ENCODE peak calls at places on chromosome 1, in six cellular contexts. One of them, this sample, is unnamed.

GRCh38 chr1:172745014-172745413 is 86.1 kb downstream of the FASLG start:
- DNase-seq in H9: no peak
- DNase-seq in H1: no peak
- DNase-seq in mesendoderm: peak
- DNase-seq in neuronal stem cell: peak
- DNase-seq in mesenchymal stem cell: peak
- DNase-seq in this sample: peak

GRCh38 chr1:68542586-68542985 is 45.7 kb upstream of the DEPDC1 start:
- DNase-seq in H9: no peak
- DNase-seq in mesendoderm: no peak
- DNase-seq in mesenchymal stem cell: peak
- DNase-seq in H1: no peak
- DNase-seq in neuronal stem cell: no peak
- DNase-seq in this sample: no peak

GRCh38 chr1:111241797-111242196 is 14.3 kb downstream of the CHI3L2 start:
- DNase-seq in mesenchymal stem cell: no peak
- DNase-seq in mesendoderm: peak
- DNase-seq in H9: no peak
- DNase-seq in H1: no peak
- DNase-seq in neuronal stem cell: no peak
- DNase-seq in this sample: peak

GRCh38 chr1:19975423-19976193 is 3.8 kb downstream of the PLA2G2A start:
- DNase-seq in neuronal stem cell: no peak
- DNase-seq in mesenchymal stem cell: no peak
- DNase-seq in H9: no peak
- DNase-seq in mesendoderm: no peak
- DNase-seq in H1: no peak
- DNase-seq in this sample: no peak

GRCh38 chr1:248810727-248811513 is 14.8 kb downstream of the SH3BP5L start:
- DNase-seq in mesendoderm: no peak
- DNase-seq in H9: no peak
- DNase-seq in H1: no peak
- DNase-seq in mesenchymal stem cell: no peak
- DNase-seq in neuronal stem cell: no peak
- DNase-seq in this sample: no peak

GRCh38 chr1:149986486-149987296 is 23.8 kb downstream of the OTUD7B start:
- DNase-seq in H9: no peak
- DNase-seq in mesendoderm: peak
- DNase-seq in H1: no peak
- DNase-seq in neuronal stem cell: no peak
- DNase-seq in mesenchymal stem cell: peak
- DNase-seq in this sample: peak

GRCh38 chr1:97489834-97490233 is 431.0 kb downstream of the DPYD start:
- DNase-seq in mesendoderm: no peak
- DNase-seq in mesenchymal stem cell: peak
- DNase-seq in H1: no peak
- DNase-seq in neuronal stem cell: no peak
- DNase-seq in H9: no peak
- DNase-seq in this sample: peak

GRCh38 chr1:202233824-202234223 is 40.2 kb downstream of the LGR6 start:
- DNase-seq in neuronal stem cell: no peak
- DNase-seq in H9: no peak
- DNase-seq in mesenchymal stem cell: no peak
- DNase-seq in mesendoderm: peak
- DNase-seq in H1: no peak
- DNase-seq in this sample: no peak

GRCh38 chr1:84387480-84388163 is 10.7 kb upstream of the DNASE2B start:
- DNase-seq in H1: no peak
- DNase-seq in mesenchymal stem cell: no peak
- DNase-seq in H9: no peak
- DNase-seq in mesendoderm: peak
- DNase-seq in neuronal stem cell: no peak
- DNase-seq in this sample: no peak

GRCh38 chr1:153849487-153850185 is 73.1 kb downstream of the GATAD2B start:
- DNase-seq in mesenchymal stem cell: no peak
- DNase-seq in neuronal stem cell: no peak
- DNase-seq in mesendoderm: no peak
- DNase-seq in H9: no peak
- DNase-seq in H1: no peak
- DNase-seq in this sample: no peak

GRCh38 chr1:8026976-8027747 is 1.1 kb upstream of the ERRFI1 start:
- DNase-seq in H9: peak
- DNase-seq in neuronal stem cell: no peak
- DNase-seq in mesenchymal stem cell: peak
- DNase-seq in H1: no peak
- DNase-seq in mesendoderm: no peak
- DNase-seq in this sample: peak

GRCh38 chr1:95660736-95661135 is 426.7 kb downstream of the RWDD3 start:
- DNase-seq in mesendoderm: no peak
- DNase-seq in neuronal stem cell: no peak
- DNase-seq in mesenchymal stem cell: no peak
- DNase-seq in H1: no peak
- DNase-seq in H9: no peak
- DNase-seq in this sample: no peak

GRCh38 chr1:219434285-219434950 is 178.5 kb downstream of the ZC3H11B start:
- DNase-seq in H1: no peak
- DNase-seq in H9: no peak
- DNase-seq in neuronal stem cell: no peak
- DNase-seq in mesenchymal stem cell: no peak
- DNase-seq in mesendoderm: no peak
- DNase-seq in this sample: no peak

GRCh38 chr1:99963041-99963795 is 6.6 kb upstream of the SLC35A3 start:
- DNase-seq in H1: no peak
- DNase-seq in mesendoderm: peak
- DNase-seq in mesenchymal stem cell: peak
- DNase-seq in neuronal stem cell: no peak
- DNase-seq in H9: no peak
- DNase-seq in this sample: peak

GRCh38 chr1:38791892-38792291 is 67.7 kb downstream of the RRAGC start:
- DNase-seq in H9: no peak
- DNase-seq in neuronal stem cell: no peak
- DNase-seq in H1: no peak
- DNase-seq in mesenchymal stem cell: no peak
- DNase-seq in mesendoderm: no peak
- DNase-seq in this sample: no peak
- H2BK15ac ChIP-seq in H9: no peak
- H2BK15ac ChIP-seq in neuronal stem cell: no peak
- H2BK15ac ChIP-seq in H1: no peak
- H2BK15ac ChIP-seq in mesenchymal stem cell: no peak
- H2BK15ac ChIP-seq in mesendoderm: no peak
- H2BK15ac ChIP-seq in this sample: no peak

GRCh38 chr1:193120604-193121166 is 1.1 kb upstream of the CDC73 start:
- DNase-seq in H9: no peak
- DNase-seq in neuronal stem cell: no peak
- DNase-seq in mesendoderm: no peak
- DNase-seq in mesenchymal stem cell: no peak
- DNase-seq in H1: no peak
- DNase-seq in this sample: no peak

GRCh38 chr1:193125369-193125768 is 3.5 kb downstream of the CDC73 start:
- DNase-seq in H9: no peak
- DNase-seq in H1: no peak
- DNase-seq in mesenchymal stem cell: no peak
- DNase-seq in neuronal stem cell: no peak
- DNase-seq in mesendoderm: no peak
- DNase-seq in this sample: no peak

GRCh38 chr1:193123751-193124150 is 1.9 kb downstream of the CDC73 start:
- DNase-seq in neuronal stem cell: no peak
- DNase-seq in H9: no peak
- DNase-seq in mesendoderm: peak
- DNase-seq in mesenchymal stem cell: no peak
- DNase-seq in H1: no peak
- DNase-seq in this sample: no peak

GRCh38 chr1:193118803-193119730 is 2.8 kb upstream of the CDC73 start:
- DNase-seq in H9: no peak
- DNase-seq in mesenchymal stem cell: no peak
- DNase-seq in neuronal stem cell: no peak
- DNase-seq in H1: no peak
- DNase-seq in mesendoderm: no peak
- DNase-seq in this sample: no peak

GRCh38 chr1:193121616-193122593 is at the start of gene CDC73:
- DNase-seq in H9: peak
- DNase-seq in H1: peak
- DNase-seq in mesendoderm: peak
- DNase-seq in neuronal stem cell: peak
- DNase-seq in mesenchymal stem cell: peak
- DNase-seq in this sample: peak
- H2BK15ac ChIP-seq in H9: no peak
- H2BK15ac ChIP-seq in H1: peak
- H2BK15ac ChIP-seq in mesendoderm: no peak
- H2BK15ac ChIP-seq in neuronal stem cell: peak
- H2BK15ac ChIP-seq in mesenchymal stem cell: peak
- H2BK15ac ChIP-seq in this sample: peak

DNA sequence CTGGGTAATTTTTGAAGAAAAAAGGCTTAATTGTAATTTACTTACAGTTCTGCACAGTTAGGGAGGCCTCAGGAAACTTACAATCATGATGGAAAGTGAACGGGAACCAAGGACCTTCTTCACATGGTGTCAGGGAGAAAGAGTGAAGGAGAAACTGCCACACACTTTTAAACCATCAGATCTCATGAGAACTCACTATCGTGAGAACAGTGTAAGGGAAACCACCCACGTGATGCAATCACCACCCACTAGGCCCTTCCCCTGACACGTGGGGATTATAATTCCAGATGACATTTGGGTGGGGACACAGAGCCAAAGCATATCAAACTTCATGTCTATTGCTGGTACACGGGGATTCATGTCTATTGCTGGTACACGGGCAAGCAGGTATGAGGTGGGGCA is 5.3 kb upstream of the SFT2D2 start:
- DNase-seq in mesenchymal stem cell: no peak
- DNase-seq in H9: no peak
- DNase-seq in H1: no peak
- DNase-seq in mesendoderm: no peak
- DNase-seq in neuronal stem cell: no peak
- DNase-seq in this sample: no peak
- H2BK15ac ChIP-seq in mesenchymal stem cell: no peak
- H2BK15ac ChIP-seq in H9: no peak
- H2BK15ac ChIP-seq in H1: no peak
- H2BK15ac ChIP-seq in mesendoderm: no peak
- H2BK15ac ChIP-seq in neuronal stem cell: no peak
- H2BK15ac ChIP-seq in this sample: no peak

GRCh38 chr1:39525366-39526165 is 34.1 kb downstream of the BMP8A start:
- DNase-seq in neuronal stem cell: no peak
- DNase-seq in mesenchymal stem cell: peak
- DNase-seq in H1: no peak
- DNase-seq in H9: no peak
- DNase-seq in mesendoderm: no peak
- DNase-seq in this sample: no peak
- H2BK15ac ChIP-seq in neuronal stem cell: no peak
- H2BK15ac ChIP-seq in mesenchymal stem cell: no peak
- H2BK15ac ChIP-seq in H1: no peak
- H2BK15ac ChIP-seq in H9: no peak
- H2BK15ac ChIP-seq in mesendoderm: no peak
- H2BK15ac ChIP-seq in this sample: no peak